ENCODE peak calls at places on chromosomes 11 and 22, in five cellular contexts. K is IMR-90, A is SK-N-SH, N is K562, F is HepG2. H is an unnamed sample.

GRCh38 chr11:102172127-102172848 is 62.0 kb downstream of the YAP1 start:
- DNase-seq in F (no peak), N (no peak), A (no peak), K (peak), H (no peak)

GRCh38 chr11:94787798-94788197 is 19.6 kb downstream of the AMOTL1 start:
- DNase-seq in A (no peak), K (no peak), N (peak), F (no peak), H (no peak)

GRCh38 chr22:30564766-30565118 is 9.7 kb downstream of the GAL3ST1 start:
- DNase-seq in K (no peak), A (no peak), N (no peak), F (no peak), H (no peak)

GRCh38 chr11:128187829-128188228 is 399.5 kb downstream of the ETS1 start:
- DNase-seq in K (peak), A (peak), N (no peak), F (no peak), H (no peak)

GRCh38 chr11:29448246-29448877 is 568.5 kb downstream of the KCNA4 start:
- DNase-seq in K (peak), A (no peak), F (no peak), N (no peak), H (no peak)

GRCh38 chr22:48897638-48897954 is 930.1 kb downstream of the BRD1 start:
- DNase-seq in A (no peak), F (no peak), N (no peak), K (no peak), H (no peak)

GRCh38 chr11:46485852-46486443 is 94.4 kb upstream of the CHRM4 start:
- DNase-seq in F (no peak), A (peak), N (no peak), K (no peak), H (no peak)

GRCh38 chr22:30160926-30161546 is 80.8 kb downstream of the HORMAD2 start:
- DNase-seq in F (no peak), N (no peak), A (no peak), K (no peak), H (no peak)

GRCh38 chr11:8056810-8057463 is 24.1 kb upstream of the TUB start:
- DNase-seq in K (peak), N (no peak), F (no peak), A (no peak), H (no peak)

GRCh38 chr11:117907276-117908110 is 21.7 kb downstream of the TMPRSS13 start:
- DNase-seq in K (peak), F (peak), A (peak), N (peak), H (peak)

GRCh38 chr11:78397398-78397797 is 20.2 kb downstream of the GAB2 start:
- DNase-seq in K (no peak), F (no peak), A (no peak), N (no peak), H (peak)

GRCh38 chr11:84056696-84057095 is 770.5 kb upstream of the CCDC90B start:
- DNase-seq in A (no peak), N (no peak), K (peak), F (no peak), H (no peak)

GRCh38 chr11:597166-597725 is 18.5 kb downstream of the IRF7 start:
- DNase-seq in K (no peak), F (no peak), N (no peak), A (peak), H (no peak)

GRCh38 chr22:44399906-44400762 is 87.4 kb upstream of the SHISAL1 start:
- DNase-seq in N (no peak), A (peak), K (no peak), F (no peak), H (no peak)

GRCh38 chr11:48116843-48117242 is 99.8 kb upstream of the OR4B1 start:
- DNase-seq in A (peak), F (peak), K (no peak), N (peak), H (no peak)

GRCh38 chr11:46036969-46037368 is 84.3 kb downstream of the PHF21A start:
- DNase-seq in N (no peak), A (no peak), K (peak), F (no peak), H (no peak)

GRCh38 chr11:70528794-70529580 is 130.7 kb downstream of the CTTN start:
- DNase-seq in A (peak), N (no peak), K (no peak), F (no peak), H (no peak)

GRCh38 chr11:114358711-114359110 is 41.6 kb downstream of the C11orf71 start:
- DNase-seq in F (no peak), K (peak), A (no peak), N (no peak), H (no peak)

GRCh38 chr11:28448186-28448585 is 340.0 kb downstream of the METTL15 start:
- DNase-seq in K (peak), A (no peak), N (no peak), F (no peak), H (no peak)
- TF ChIP-seq RFX5 in K (no peak), A (no peak), N (no peak), F (no peak), H (no peak)

GRCh38 chr22:37088750-37089408 is 20.6 kb downstream of the TMPRSS6 start:
- DNase-seq in F (no peak), A (no peak), K (no peak), N (no peak), H (no peak)

GRCh38 chr22:37090920-37091688 is 18.4 kb downstream of the TMPRSS6 start:
- DNase-seq in A (no peak), F (no peak), K (no peak), N (no peak), H (no peak)

GRCh38 chr22:37086184-37086583 is 23.3 kb downstream of the TMPRSS6 start:
- DNase-seq in N (no peak), A (no peak), K (no peak), F (no peak), H (no peak)

GRCh38 chr22:37089451-37089850 is 20.1 kb downstream of the TMPRSS6 start:
- DNase-seq in N (peak), A (no peak), F (no peak), K (peak), H (no peak)

DNA sequence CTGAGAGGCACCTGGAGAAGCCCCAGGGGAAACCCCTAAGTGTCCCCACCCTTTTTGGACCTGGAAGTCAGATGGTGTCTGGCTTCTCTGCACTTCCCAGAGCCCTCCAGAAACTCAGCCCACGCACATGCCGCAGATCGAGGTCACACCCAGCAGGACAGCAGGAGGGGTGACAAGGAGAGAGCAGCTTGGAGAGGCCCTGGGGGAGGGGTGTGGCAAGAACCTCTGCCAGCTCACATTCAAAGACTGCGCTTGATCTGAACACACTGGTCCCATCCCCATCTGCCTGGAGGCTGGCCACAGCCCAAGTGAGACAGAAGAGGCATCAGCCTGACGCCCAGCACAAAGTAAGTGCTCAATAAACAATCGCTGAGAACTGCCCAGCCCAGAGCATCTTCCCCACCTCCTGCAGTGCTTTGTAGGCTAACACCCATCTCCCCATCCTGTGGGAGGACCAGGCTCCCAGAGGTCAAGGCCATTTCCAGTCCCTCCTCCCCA is 21.4 kb downstream of the TMPRSS6 start:
- DNase-seq in F (no peak), N (peak), A (no peak), K (peak), H (no peak)
- TF ChIP-seq MXI1 in F (no peak), N (no peak), A (no peak), K (no peak), H (no peak)

DNA sequence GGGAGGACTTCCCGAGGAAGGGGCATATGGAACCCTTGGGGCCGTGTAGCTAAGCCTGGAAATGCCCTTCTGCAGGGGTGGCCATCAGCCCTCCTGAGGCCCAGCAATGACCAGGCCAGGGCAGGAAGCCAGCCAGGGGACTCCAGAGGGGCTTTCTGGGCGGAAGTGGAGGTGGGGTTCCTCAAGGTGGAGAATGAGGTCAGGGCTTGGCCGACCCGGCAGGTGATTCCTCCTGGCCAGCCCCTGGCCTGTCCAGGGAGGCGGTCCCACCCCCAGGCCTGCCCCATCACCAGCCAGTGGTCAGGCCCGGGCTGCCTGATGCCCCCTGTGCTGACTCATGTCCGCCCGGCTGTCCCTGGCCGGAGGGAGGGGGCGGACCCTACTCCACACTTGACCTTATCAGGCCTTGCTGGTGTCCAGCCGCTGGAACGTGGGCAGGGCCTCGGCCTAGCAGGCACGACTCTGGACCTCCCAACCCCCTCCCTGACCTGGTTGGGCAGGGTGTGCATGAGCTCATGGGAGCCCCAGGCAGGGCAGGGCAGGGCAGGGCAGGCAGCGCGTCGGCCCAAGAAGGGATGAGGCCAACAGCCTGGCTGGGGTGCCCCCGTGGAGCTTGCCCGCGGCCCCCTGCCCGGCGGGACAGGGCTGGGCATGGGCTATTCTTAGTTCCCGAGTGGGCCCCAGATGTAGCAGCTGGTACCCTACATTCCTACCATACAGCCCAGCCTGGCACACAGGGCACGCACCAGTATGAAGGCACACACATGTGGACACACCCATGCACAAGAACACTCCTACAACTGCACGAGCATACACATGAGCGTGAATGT is 35.9 kb downstream of the RPL3 start:
- DNase-seq in F (peak), N (peak), K (peak), A (peak), H (no peak)
- TF ChIP-seq RFX5 in F (no peak), N (no peak), K (no peak), A (no peak), H (no peak)

GRCh38 chr22:23579870-23580585 is at the start of gene IGLL1:
- DNase-seq in F (no peak), K (no peak), N (no peak), A (no peak), H (no peak)
- TF ChIP-seq MXI1 in F (no peak), K (no peak), N (no peak), A (no peak), H (no peak)

GRCh38 chr11:36431429-36432092 is 78.5 kb downstream of the TRAF6 start:
- DNase-seq in K (peak), F (peak), A (no peak), N (peak), H (no peak)
- TF ChIP-seq RFX5 in K (no peak), F (no peak), A (no peak), N (no peak), H (no peak)

DNA sequence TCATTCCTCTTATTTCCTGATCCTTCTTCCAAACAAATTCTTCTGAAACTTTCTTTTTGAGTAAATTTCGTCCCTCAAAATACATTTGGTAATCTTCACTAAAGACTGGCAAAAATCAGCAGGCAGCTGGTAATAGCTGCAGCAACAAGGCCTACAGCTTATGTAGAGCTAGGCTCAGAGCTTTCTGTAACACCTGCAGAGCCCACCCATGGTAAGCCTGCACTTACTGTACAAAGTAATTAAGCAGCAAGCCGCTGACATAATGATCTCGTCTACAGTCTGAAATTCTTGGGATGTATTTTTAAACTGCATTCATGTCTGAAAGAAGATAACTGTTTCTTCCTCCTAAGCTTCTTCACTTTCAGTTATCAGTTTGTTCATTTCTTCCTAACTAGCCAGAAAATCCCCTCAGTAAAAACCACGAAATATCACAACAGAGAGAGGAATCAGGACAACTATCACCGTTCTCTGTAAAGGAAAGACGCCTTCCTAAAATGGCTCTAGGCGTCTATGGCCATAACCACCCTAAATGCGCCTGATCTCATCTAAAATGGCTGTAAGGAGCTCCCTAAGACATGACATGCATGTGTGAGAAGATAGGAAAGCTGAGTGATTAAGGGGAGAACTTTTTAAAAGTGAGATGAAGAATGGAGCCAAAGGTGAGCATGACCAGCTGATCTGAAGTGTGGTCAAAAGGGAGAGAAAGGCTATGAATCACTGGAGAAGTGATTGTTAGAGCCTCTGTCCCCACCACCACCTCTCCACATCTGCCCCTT is 56.2 kb downstream of the DENND5A start:
- DNase-seq in N (peak), A (no peak), K (no peak), F (no peak), H (peak)
- TF ChIP-seq MXI1 in N (no peak), A (no peak), K (no peak), F (no peak), H (no peak)